ENCODE peak calls at places on chromosomes 11 and 22, in ten cellular contexts. H is A673; C is sigmoid colon; J is OCI-LY7; L is effector memory CD4-positive, alpha-beta T cell; A is iPS DF 6.9; Q is body of pancreas; B is aorta; E is uterus; K is stomach. P is an unnamed sample.

GRCh38 chr11:72684236-72684912 is 10.2 kb upstream of the PDE2A start:
- DNase-seq in H (peak), C (peak), J (peak), L (no peak), A (no peak), Q (peak), B (peak), E (peak), K (peak), P (peak)

GRCh38 chr22:22395230-22395629 is 113.3 kb downstream of the ZNF280B start:
- DNase-seq in H (no peak), C (no peak), J (peak), L (no peak), A (no peak), Q (no peak), B (no peak), E (no peak), K (no peak), P (no peak)

GRCh38 chr11:63918576-63919171 is 1.7 kb upstream of the RCOR2 start:
- DNase-seq in H (peak), C (no peak), J (no peak), L (no peak), A (no peak), Q (no peak), B (no peak), E (no peak), K (no peak), P (no peak)

GRCh38 chr11:78039919-78040671 is 17.0 kb upstream of the KCTD14 start:
- DNase-seq in H (peak), C (peak), J (no peak), L (no peak), A (no peak), Q (peak), B (peak), E (peak), K (peak), P (peak)

GRCh38 chr11:8292351-8292750 is 28.7 kb upstream of the LMO1 start:
- DNase-seq in H (no peak), C (peak), J (no peak), L (no peak), A (no peak), Q (no peak), B (peak), E (no peak), K (no peak), P (no peak)

GRCh38 chr11:62144641-62145255 is 20.9 kb downstream of the INCENP start:
- DNase-seq in H (no peak), C (no peak), J (no peak), L (no peak), A (no peak), Q (peak), B (peak), E (no peak), K (peak), P (no peak)

GRCh38 chr22:20721409-20722218 is 52.3 kb upstream of the SERPIND1 start:
- DNase-seq in H (no peak), C (no peak), J (no peak), L (no peak), A (no peak), Q (no peak), B (peak), E (no peak), K (no peak), P (no peak)

GRCh38 chr11:133500435-133500834 is 31.9 kb downstream of the OPCML start:
- DNase-seq in H (no peak), C (no peak), J (no peak), L (no peak), A (no peak), Q (no peak), B (no peak), E (no peak), K (no peak), P (no peak)

GRCh38 chr11:64791781-64792291 is 11.2 kb downstream of the MAP4K2 start:
- DNase-seq in H (no peak), C (peak), J (no peak), L (no peak), A (no peak), Q (no peak), B (peak), E (no peak), K (no peak), P (no peak)

GRCh38 chr11:71238285-71238875 is 14.0 kb downstream of the SHANK2 start:
- DNase-seq in H (no peak), C (peak), J (no peak), L (no peak), A (no peak), Q (peak), B (peak), E (no peak), K (no peak), P (no peak)

GRCh38 chr11:76745561-76746207 is 37.5 kb upstream of the TSKU start:
- DNase-seq in H (no peak), C (no peak), J (no peak), L (no peak), A (no peak), Q (no peak), B (no peak), E (no peak), K (peak), P (no peak)

GRCh38 chr22:29887358-29887757 is 4.4 kb downstream of the MTMR3 start:
- DNase-seq in H (no peak), C (no peak), J (no peak), L (no peak), A (no peak), Q (no peak), B (no peak), E (no peak), K (no peak), P (no peak)

GRCh38 chr22:30219049-30219448 is 27.5 kb downstream of the LIF start:
- DNase-seq in H (no peak), C (no peak), J (no peak), L (no peak), A (no peak), Q (no peak), B (no peak), E (no peak), K (no peak), P (no peak)

GRCh38 chr11:96045622-96046456 is 121.9 kb upstream of the MTMR2 start:
- DNase-seq in H (no peak), C (peak), J (no peak), L (no peak), A (peak), Q (peak), B (peak), E (peak), K (peak), P (no peak)

GRCh38 chr22:38760477-38761201 is 4.8 kb upstream of the SUN2 start:
- DNase-seq in H (peak), C (no peak), J (peak), L (no peak), A (no peak), Q (no peak), B (no peak), E (no peak), K (no peak), P (no peak)

GRCh38 chr11:48019597-48019996 is 39.2 kb downstream of the PTPRJ start:
- DNase-seq in H (no peak), C (no peak), J (no peak), L (no peak), A (no peak), Q (no peak), B (no peak), E (no peak), K (peak), P (no peak)
- H3K27ac ChIP-seq in H (no peak), C (no peak), J (peak), L (peak), A (no peak), Q (no peak), B (no peak), E (no peak), K (peak), P (no peak)

GRCh38 chr11:4035985-4036384 is 58.6 kb upstream of the RRM1 start:
- DNase-seq in H (no peak), C (no peak), J (no peak), L (no peak), A (no peak), Q (no peak), B (no peak), E (no peak), K (no peak), P (no peak)

GRCh38 chr11:4041731-4042391 is 52.7 kb upstream of the RRM1 start:
- DNase-seq in H (no peak), C (no peak), J (no peak), L (no peak), A (no peak), Q (no peak), B (no peak), E (no peak), K (no peak), P (no peak)

GRCh38 chr11:4040461-4040860 is 54.1 kb upstream of the RRM1 start:
- DNase-seq in H (no peak), C (no peak), J (no peak), L (no peak), A (no peak), Q (no peak), B (no peak), E (no peak), K (no peak), P (no peak)

GRCh38 chr11:4038973-4039372 is 55.6 kb upstream of the RRM1 start:
- DNase-seq in H (no peak), C (no peak), J (no peak), L (no peak), A (no peak), Q (no peak), B (no peak), E (no peak), K (no peak), P (no peak)
- H3K27ac ChIP-seq in H (no peak), C (no peak), J (no peak), L (no peak), A (no peak), Q (no peak), B (no peak), E (no peak), K (no peak), P (no peak)

DNA sequence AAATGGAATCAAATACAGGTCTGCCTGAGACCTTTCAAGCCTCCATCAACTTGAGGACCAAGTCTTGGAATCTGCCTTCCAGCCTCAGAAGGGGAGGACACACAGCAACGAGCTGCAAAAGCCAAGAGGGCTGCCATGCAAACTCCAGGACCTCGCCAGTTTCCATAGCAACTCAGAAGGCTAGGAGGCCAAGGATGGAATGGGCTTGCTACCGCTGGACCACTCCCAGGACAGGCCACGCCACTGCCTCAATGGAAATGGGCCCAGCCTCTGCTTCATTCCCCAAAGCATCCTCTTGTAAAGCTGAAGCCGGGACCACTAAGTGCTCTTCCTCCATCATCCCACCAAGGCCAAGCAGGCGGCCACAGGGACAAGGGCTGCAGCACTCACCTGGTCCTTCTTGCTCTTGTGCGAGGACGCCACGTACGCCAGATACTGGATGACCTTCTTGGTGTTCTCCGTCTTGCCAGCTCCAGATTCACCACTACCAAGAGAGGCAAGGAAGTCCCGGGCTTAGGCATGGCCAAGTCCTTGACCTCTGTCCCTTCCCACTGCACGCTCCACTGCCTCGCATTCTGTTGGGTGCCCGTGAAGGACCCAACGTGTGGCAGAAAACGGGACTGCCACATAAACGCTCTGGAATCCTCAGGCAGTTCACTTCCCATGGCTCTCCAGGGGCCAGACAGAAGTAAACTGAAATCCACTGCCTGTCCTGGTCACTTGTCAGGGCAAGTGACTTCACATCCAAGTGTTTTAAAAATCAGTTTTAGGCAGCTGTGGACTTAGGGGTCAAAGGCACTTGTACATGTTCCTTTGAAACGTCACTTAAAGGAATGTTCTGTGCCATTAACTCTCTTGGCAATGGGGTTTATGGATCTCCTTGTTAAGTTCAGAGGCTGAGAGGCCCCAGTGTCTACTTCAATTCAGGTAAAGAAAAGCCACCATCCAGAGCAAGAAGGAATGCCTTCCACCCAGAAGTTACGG is 61.3 kb downstream of the MYH9 start:
- DNase-seq in H (no peak), C (no peak), J (no peak), L (no peak), A (no peak), Q (no peak), B (no peak), E (no peak), K (no peak), P (no peak)
- H3K27ac ChIP-seq in H (no peak), C (peak), J (no peak), L (peak), A (no peak), Q (peak), B (peak), E (peak), K (peak), P (peak)

GRCh38 chr11:79066456-79067354 is 374.1 kb downstream of the TENM4 start:
- DNase-seq in H (peak), C (no peak), J (no peak), L (no peak), A (peak), Q (no peak), B (no peak), E (no peak), K (no peak), P (no peak)

GRCh38 chr11:79069504-79069903 is 371.3 kb downstream of the TENM4 start:
- DNase-seq in H (no peak), C (no peak), J (no peak), L (no peak), A (no peak), Q (no peak), B (no peak), E (no peak), K (no peak), P (no peak)

GRCh38 chr11:79070518-79070917 is 370.3 kb downstream of the TENM4 start:
- DNase-seq in H (no peak), C (no peak), J (no peak), L (no peak), A (no peak), Q (no peak), B (no peak), E (no peak), K (no peak), P (no peak)

GRCh38 chr11:79068356-79068755 is 372.5 kb downstream of the TENM4 start:
- DNase-seq in H (no peak), C (no peak), J (no peak), L (no peak), A (no peak), Q (no peak), B (no peak), E (no peak), K (no peak), P (no peak)

DNA sequence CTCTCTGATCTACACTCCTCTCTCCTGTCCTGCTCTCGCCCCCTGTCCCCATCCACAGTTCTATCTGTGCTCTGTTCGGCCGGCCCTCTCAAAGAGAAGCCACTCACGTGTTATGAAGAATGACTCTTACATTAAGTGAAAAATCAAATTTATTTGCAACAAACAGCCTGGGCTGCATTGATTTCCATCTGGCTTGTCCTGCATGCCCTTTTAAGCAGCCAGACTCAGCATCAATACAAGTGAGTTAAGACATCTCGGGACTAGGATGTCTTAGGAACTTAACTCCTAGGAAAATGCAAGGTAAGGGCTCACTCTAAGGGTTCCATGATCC is 373.5 kb downstream of the TENM4 start:
- DNase-seq in H (no peak), C (no peak), J (no peak), L (no peak), A (no peak), Q (no peak), B (no peak), E (no peak), K (no peak), P (no peak)
- H3K27ac ChIP-seq in H (no peak), C (no peak), J (no peak), L (no peak), A (no peak), Q (no peak), B (no peak), E (no peak), K (no peak), P (no peak)

GRCh38 chr11:67349036-67349435 is 4.3 kb downstream of the POLD4 start:
- DNase-seq in H (no peak), C (no peak), J (no peak), L (no peak), A (no peak), Q (no peak), B (no peak), E (no peak), K (no peak), P (no peak)

GRCh38 chr11:67347964-67348749 is 5.2 kb downstream of the POLD4 start:
- DNase-seq in H (no peak), C (no peak), J (no peak), L (no peak), A (no peak), Q (no peak), B (peak), E (no peak), K (no peak), P (no peak)

GRCh38 chr11:67345949-67346819 is 7.2 kb downstream of the POLD4 start:
- DNase-seq in H (peak), C (no peak), J (peak), L (no peak), A (no peak), Q (peak), B (no peak), E (no peak), K (peak), P (peak)

GRCh38 chr11:67345247-67345948 is 7.9 kb downstream of the POLD4 start:
- DNase-seq in H (no peak), C (no peak), J (no peak), L (no peak), A (no peak), Q (no peak), B (peak), E (no peak), K (no peak), P (no peak)

GRCh38 chr11:67344264-67344663 is 9.1 kb downstream of the POLD4 start:
- DNase-seq in H (no peak), C (no peak), J (peak), L (no peak), A (no peak), Q (no peak), B (no peak), E (no peak), K (no peak), P (no peak)
- H3K27ac ChIP-seq in H (no peak), C (no peak), J (no peak), L (no peak), A (no peak), Q (peak), B (no peak), E (no peak), K (no peak), P (no peak)

GRCh38 chr11:118211006-118211405 is 13.8 kb downstream of the JAML start:
- DNase-seq in H (peak), C (no peak), J (no peak), L (no peak), A (no peak), Q (no peak), B (no peak), E (no peak), K (no peak), P (no peak)
- H3K27ac ChIP-seq in H (no peak), C (no peak), J (no peak), L (no peak), A (no peak), Q (no peak), B (no peak), E (no peak), K (no peak), P (peak)